ENCODE peak calls at places on chromosome 17, in seven cellular contexts. A is glutamatergic neuron, B is cardiac fibroblast, I is SK-N-SH, L is AG04449, J is choroid plexus epithelial cell, M is HFF-Myc. U is an unnamed sample.

GRCh38 chr17:850828-851759 is 68.9 kb downstream of the MRM3 start:
- DNase-seq in J (peak), A (peak), B (peak), M (peak), I (peak), L (no peak), U (no peak)

GRCh38 chr17:2264023-2264860 is 39.3 kb downstream of the SMG6 start:
- DNase-seq in A (no peak), M (no peak), I (no peak), L (no peak), J (peak), B (peak), U (no peak)

GRCh38 chr17:33292981-33293867 is at the start of gene ASIC2:
- DNase-seq in J (no peak), L (no peak), A (peak), I (peak), B (peak), M (no peak), U (no peak)

GRCh38 chr17:48486557-48486956 is 44.3 kb downstream of the HOXB1 start:
- DNase-seq in L (peak), A (no peak), J (peak), B (peak), M (peak), I (no peak), U (peak)

GRCh38 chr17:47281246-47281645 is 27.6 kb downstream of the ITGB3 start:
- DNase-seq in J (no peak), B (no peak), I (no peak), A (no peak), L (no peak), M (no peak), U (no peak)

GRCh38 chr17:46903762-46904672 is 18.9 kb upstream of the GOSR2 start:
- DNase-seq in I (no peak), B (no peak), J (no peak), M (no peak), L (no peak), A (no peak), U (no peak)

GRCh38 chr17:39197380-39198185 is at the start of gene CACNB1:
- DNase-seq in M (no peak), A (peak), I (peak), B (peak), J (peak), L (no peak), U (no peak)

GRCh38 chr17:62629556-62630364 is 2.3 kb downstream of the MRC2 start:
- DNase-seq in A (no peak), J (no peak), L (no peak), M (no peak), B (no peak), I (peak), U (no peak)

GRCh38 chr17:6648181-6648580 is 3.2 kb downstream of the MED31 start:
- DNase-seq in I (no peak), A (no peak), B (no peak), L (no peak), M (no peak), J (peak), U (no peak)

GRCh38 chr17:82663381-82664275 is 15.4 kb upstream of the WDR45B start:
- DNase-seq in A (no peak), J (no peak), L (no peak), M (no peak), B (no peak), I (no peak), U (no peak)

GRCh38 chr17:48497103-48497502 is 33.7 kb downstream of the HOXB1 start:
- DNase-seq in J (no peak), A (no peak), B (peak), I (no peak), L (no peak), M (no peak), U (no peak)

GRCh38 chr17:82410014-82410716 is 8.0 kb upstream of the HEXD start:
- DNase-seq in A (no peak), M (no peak), B (no peak), L (no peak), J (no peak), I (no peak), U (no peak)

GRCh38 chr17:299546-299945 is 53.1 kb downstream of the RPH3AL start:
- DNase-seq in B (no peak), M (no peak), A (no peak), L (no peak), J (no peak), I (peak), U (no peak)

GRCh38 chr17:29078183-29079045 is 35.5 kb downstream of the PIPOX start:
- DNase-seq in M (no peak), I (no peak), B (peak), A (no peak), J (peak), L (no peak), U (no peak)

GRCh38 chr17:48718162-48718780 is 4.0 kb downstream of the PRAC1 start:
- DNase-seq in L (no peak), B (no peak), M (no peak), A (no peak), J (no peak), I (no peak), U (no peak)

GRCh38 chr17:1928976-1929375 is 96.2 kb downstream of the RTN4RL1 start:
- DNase-seq in I (no peak), M (no peak), J (no peak), B (no peak), A (peak), L (no peak), U (no peak)

GRCh38 chr17:5481451-5481850 is 4.5 kb downstream of the DERL2 start:
- DNase-seq in I (no peak), A (no peak), M (no peak), J (no peak), B (no peak), L (no peak), U (no peak)

GRCh38 chr17:72167593-72167992 is 46.8 kb downstream of the SOX9 start:
- DNase-seq in A (no peak), J (no peak), L (no peak), M (no peak), I (no peak), B (no peak), U (no peak)

GRCh38 chr17:59811209-59811608 is 81.5 kb downstream of the TUBD1 start:
- DNase-seq in A (no peak), I (no peak), L (no peak), B (no peak), J (no peak), M (no peak), U (no peak)

GRCh38 chr17:59357929-59358328 is 26.5 kb downstream of the YPEL2 start:
- DNase-seq in M (no peak), I (no peak), L (no peak), A (no peak), B (peak), J (peak), U (no peak)

GRCh38 chr17:41664587-41665565 is 23.8 kb upstream of the EIF1 start:
- DNase-seq in L (no peak), A (no peak), B (no peak), I (no peak), J (no peak), M (no peak), U (no peak)

GRCh38 chr17:16975266-16975651 is 3.3 kb upstream of the TNFRSF13B start:
- DNase-seq in M (no peak), J (no peak), L (no peak), A (no peak), B (no peak), I (no peak), U (no peak)

GRCh38 chr17:48054238-48055185 is 6.4 kb downstream of the NFE2L1 start:
- DNase-seq in A (peak), L (no peak), M (no peak), B (peak), I (peak), J (peak), U (peak)

GRCh38 chr17:79057727-79058400 is 16.8 kb upstream of the ENGASE start:
- DNase-seq in M (no peak), B (no peak), L (no peak), I (no peak), J (no peak), A (no peak), U (no peak)

GRCh38 chr17:40459646-40460584 is 16.7 kb downstream of the IGFBP4 start:
- DNase-seq in M (no peak), L (no peak), A (no peak), I (peak), J (no peak), B (no peak), U (no peak)

GRCh38 chr17:14303343-14304221 is 2.7 kb downstream of the HS3ST3B1 start:
- DNase-seq in B (peak), M (no peak), L (no peak), I (no peak), A (peak), J (peak), U (no peak)

GRCh38 chr17:50466371-50467113 is 2.1 kb downstream of the CHAD start:
- DNase-seq in I (no peak), J (no peak), A (no peak), B (no peak), L (no peak), M (no peak), U (no peak)

GRCh38 chr17:66716236-66717026 is 118.5 kb upstream of the CACNG5 start:
- DNase-seq in L (no peak), B (no peak), M (no peak), J (no peak), A (peak), I (no peak), U (no peak)

GRCh38 chr17:29495011-29495410 is 71.8 kb downstream of the ABHD15 start:
- DNase-seq in J (peak), A (no peak), L (peak), I (no peak), M (no peak), B (peak), U (no peak)

GRCh38 chr17:29158096-29158495 is 22.1 kb downstream of the MYO18A start:
- DNase-seq in A (no peak), M (no peak), I (no peak), B (no peak), J (no peak), L (no peak), U (no peak)

GRCh38 chr17:5468075-5468473 is 708 bp downstream of the DHX33 start:
- DNase-seq in B (no peak), A (no peak), L (no peak), J (no peak), M (no peak), I (peak), U (no peak)

GRCh38 chr17:63929860-63930766 is 2.0 kb downstream of the CD79B start:
- DNase-seq in L (no peak), J (no peak), M (no peak), I (peak), B (no peak), A (no peak), U (no peak)

GRCh38 chr17:14307560-14308024 is 6.7 kb downstream of the HS3ST3B1 start:
- DNase-seq in B (peak), J (peak), M (no peak), L (peak), I (no peak), A (no peak), U (no peak)

GRCh38 chr17:81097134-81097942 is 62.4 kb downstream of the BAIAP2 start:
- DNase-seq in M (no peak), B (peak), A (peak), L (no peak), I (peak), J (peak), U (peak)

GRCh38 chr17:44002141-44002848 is 2.1 kb upstream of the NAGS start:
- DNase-seq in M (no peak), A (no peak), L (peak), J (peak), I (no peak), B (peak), U (peak)

GRCh38 chr17:61413654-61414133 is 14.1 kb downstream of the TBX2 start:
- DNase-seq in I (peak), A (no peak), M (no peak), L (no peak), B (no peak), J (no peak), U (no peak)
- TF ChIP-seq CTCF in I (no peak), A (no peak), M (no peak), L (no peak), B (no peak), J (no peak), U (no peak)

DNA sequence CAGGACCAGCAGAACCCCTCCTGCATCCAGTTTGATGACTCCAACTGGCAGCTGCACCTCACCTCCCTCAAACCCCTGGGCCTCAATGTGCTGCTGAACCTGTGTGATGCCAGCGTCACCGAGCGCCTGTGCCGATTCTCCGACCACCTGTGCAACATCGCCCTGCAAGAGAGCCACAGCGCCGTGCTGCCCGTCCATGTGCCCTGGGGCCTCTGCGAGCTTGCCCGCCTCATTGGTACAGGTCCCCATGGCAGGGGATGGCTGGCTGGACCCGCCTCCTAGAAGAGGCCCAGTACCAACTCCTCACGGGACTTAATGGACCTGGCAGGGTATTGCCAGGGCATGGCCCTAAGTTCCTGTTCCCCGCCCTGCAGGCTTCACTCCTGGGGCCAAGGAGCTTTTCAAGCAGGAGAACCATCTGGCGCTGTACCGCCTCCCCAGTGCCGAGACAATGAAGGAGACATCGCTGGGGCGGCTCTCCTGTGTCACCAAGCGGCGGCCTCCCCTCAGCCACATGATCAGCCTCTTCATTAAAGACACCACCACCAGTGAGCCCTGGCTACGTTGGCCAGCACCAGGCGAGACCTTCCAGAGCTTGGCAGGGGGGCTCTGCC is 22.7 kb downstream of the CASKIN2 start:
- DNase-seq in A (no peak), B (no peak), L (no peak), J (no peak), I (no peak), M (no peak), U (no peak)
- TF ChIP-seq CTCF in A (no peak), B (no peak), L (no peak), J (no peak), I (no peak), M (no peak), U (no peak)

GRCh38 chr17:10879110-10879509 is 41.2 kb upstream of the PIRT start:
- DNase-seq in M (no peak), J (peak), L (no peak), B (peak), A (peak), I (peak), U (no peak)
- TF ChIP-seq CTCF in M (no peak), J (no peak), L (no peak), B (peak), A (peak), I (no peak), U (no peak)

DNA sequence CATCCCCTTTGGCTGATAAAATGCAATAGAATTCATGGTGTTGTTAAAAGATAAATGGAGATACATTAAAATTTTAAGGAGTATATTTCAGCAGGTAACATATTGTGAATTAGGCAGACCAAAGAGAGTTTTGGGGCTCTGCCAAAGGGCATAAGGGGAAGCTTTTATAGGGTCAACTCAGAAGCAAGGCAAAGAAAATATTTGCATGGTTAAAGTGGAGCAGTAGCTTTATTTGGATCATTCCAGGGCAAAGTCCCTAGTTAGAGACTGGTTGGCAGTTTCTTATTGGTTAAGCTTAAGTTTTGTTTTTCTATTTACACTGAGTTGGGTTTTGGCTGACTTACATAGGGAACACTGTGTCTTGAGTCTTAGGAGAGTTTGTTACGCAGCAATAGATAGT is 75.1 kb upstream of the CA10 start:
- DNase-seq in B (no peak), J (no peak), A (no peak), M (no peak), I (no peak), L (no peak), U (no peak)
- TF ChIP-seq CTCF in B (no peak), J (no peak), A (no peak), M (no peak), I (no peak), L (no peak), U (no peak)

GRCh38 chr17:57785032-57785431 is 39.9 kb upstream of the CCDC182 start:
- DNase-seq in I (no peak), J (peak), B (no peak), M (no peak), L (no peak), A (no peak), U (no peak)

GRCh38 chr17:57782051-57782490 is 37.0 kb upstream of the CCDC182 start:
- DNase-seq in A (peak), I (peak), J (no peak), M (no peak), B (no peak), L (no peak), U (no peak)

GRCh38 chr17:57782642-57783337 is 37.7 kb upstream of the CCDC182 start:
- DNase-seq in I (peak), B (no peak), A (peak), L (no peak), J (no peak), M (no peak), U (no peak)

GRCh38 chr17:57783338-57783742 is 38.2 kb upstream of the CCDC182 start:
- DNase-seq in L (no peak), M (no peak), I (peak), A (peak), B (peak), J (peak), U (no peak)

GRCh38 chr17:57784226-57784895 is 39.3 kb upstream of the CCDC182 start:
- DNase-seq in B (no peak), I (no peak), M (no peak), A (no peak), L (no peak), J (no peak), U (no peak)
- TF ChIP-seq CTCF in B (no peak), I (no peak), M (no peak), A (no peak), L (no peak), J (no peak), U (no peak)